ENCODE peak calls at places on chromosomes 6 and 20, in four cellular contexts. One of them, this sample, is unnamed.
A peak's percentile ranks its signal among the peaks of the same experiment; 100 is the strongest.

GRCh38 chr6:140979642-140980091 is 1153.1 kb upstream of the GJE1 start:
- DNase-seq in lower leg skin: no peak
- DNase-seq in ovary: peak; percentile 33
- DNase-seq in GM12891: no peak
- DNase-seq in this sample: no peak

GRCh38 chr20:51454250-51454865 is 88.2 kb downstream of the NFATC2 start:
- DNase-seq in lower leg skin: no peak
- DNase-seq in ovary: no peak
- DNase-seq in GM12891: no peak
- DNase-seq in this sample: no peak

GRCh38 chr20:50256577-50256976 is 65.9 kb downstream of the CEBPB start:
- DNase-seq in lower leg skin: no peak
- DNase-seq in ovary: no peak
- DNase-seq in GM12891: no peak
- DNase-seq in this sample: no peak

GRCh38 chr20:46599227-46599987 is 49.0 kb upstream of the OCSTAMP start:
- DNase-seq in lower leg skin: peak; percentile 34
- DNase-seq in ovary: no peak
- DNase-seq in GM12891: no peak
- DNase-seq in this sample: no peak

GRCh38 chr20:32327087-32327681 is 30.9 kb upstream of the ASXL1 start:
- DNase-seq in lower leg skin: no peak
- DNase-seq in ovary: peak; percentile 27
- DNase-seq in GM12891: no peak
- DNase-seq in this sample: no peak

GRCh38 chr20:45362804-45363610 is at the start of gene SYS1:
- DNase-seq in lower leg skin: peak; percentile 99
- DNase-seq in ovary: peak; percentile 99
- DNase-seq in GM12891: peak; percentile 82
- DNase-seq in this sample: peak; percentile 99

GRCh38 chr6:24861934-24862333 is 63.2 kb upstream of the ARMH2 start:
- DNase-seq in lower leg skin: no peak
- DNase-seq in ovary: no peak
- DNase-seq in GM12891: no peak
- DNase-seq in this sample: no peak

GRCh38 chr6:13992417-13993055 is 67.8 kb downstream of the RNF182 start:
- DNase-seq in lower leg skin: no peak
- DNase-seq in ovary: no peak
- DNase-seq in GM12891: no peak
- DNase-seq in this sample: no peak

GRCh38 chr6:139398658-139399057 is 24.2 kb upstream of the CITED2 start:
- DNase-seq in lower leg skin: no peak
- DNase-seq in ovary: no peak
- DNase-seq in GM12891: no peak
- DNase-seq in this sample: no peak

GRCh38 chr20:8693709-8694108 is 375.2 kb upstream of the PLCB4 start:
- DNase-seq in lower leg skin: no peak
- DNase-seq in ovary: no peak
- DNase-seq in GM12891: no peak
- DNase-seq in this sample: no peak

GRCh38 chr20:58192567-58192966 is 35.9 kb downstream of the ANKRD60 start:
- DNase-seq in lower leg skin: no peak
- DNase-seq in ovary: no peak
- DNase-seq in GM12891: peak; percentile 41
- DNase-seq in this sample: no peak

GRCh38 chr6:50270427-50270826 is 220.7 kb upstream of the DEFB112 start:
- DNase-seq in lower leg skin: no peak
- DNase-seq in ovary: no peak
- DNase-seq in GM12891: no peak
- DNase-seq in this sample: no peak

GRCh38 chr6:168368971-168369370 is 49.4 kb upstream of the DACT2 start:
- DNase-seq in lower leg skin: peak; percentile 68
- DNase-seq in ovary: no peak
- DNase-seq in GM12891: no peak
- DNase-seq in this sample: no peak

GRCh38 chr20:32583581-32584045 is 1.5 kb downstream of the NOL4L start:
- DNase-seq in lower leg skin: no peak
- DNase-seq in ovary: peak; percentile 43
- DNase-seq in GM12891: no peak
- DNase-seq in this sample: no peak

GRCh38 chr6:38131527-38131965 is 312.0 kb downstream of the ZFAND3 start:
- DNase-seq in lower leg skin: no peak
- DNase-seq in ovary: no peak
- DNase-seq in GM12891: no peak
- DNase-seq in this sample: no peak

GRCh38 chr6:147141690-147142308 is 62.4 kb upstream of the STXBP5 start:
- DNase-seq in lower leg skin: no peak
- DNase-seq in ovary: no peak
- DNase-seq in GM12891: no peak
- DNase-seq in this sample: no peak

GRCh38 chr6:41715779-41716515 is 19.5 kb downstream of the TFEB start:
- DNase-seq in lower leg skin: no peak
- DNase-seq in ovary: no peak
- DNase-seq in GM12891: no peak
- DNase-seq in this sample: no peak

GRCh38 chr6:106976270-106976669 is 1.7 kb upstream of the CD24 start:
- DNase-seq in lower leg skin: no peak
- DNase-seq in ovary: no peak
- DNase-seq in GM12891: no peak
- DNase-seq in this sample: no peak

GRCh38 chr20:19026901-19027644 is 185.4 kb upstream of the SLC24A3 start:
- DNase-seq in lower leg skin: peak; percentile 82
- DNase-seq in ovary: no peak
- DNase-seq in GM12891: no peak
- DNase-seq in this sample: peak; percentile 32

GRCh38 chr6:26273673-26274595 is 91.1 kb upstream of the BTN3A2 start:
- DNase-seq in lower leg skin: no peak
- DNase-seq in ovary: no peak
- DNase-seq in GM12891: no peak
- DNase-seq in this sample: no peak

GRCh38 chr20:16563066-16563806 is 10.0 kb downstream of the KIF16B start:
- DNase-seq in lower leg skin: no peak
- DNase-seq in ovary: no peak
- DNase-seq in GM12891: no peak
- DNase-seq in this sample: no peak

GRCh38 chr6:43215066-43215465 is 14.2 kb downstream of the DNPH1 start:
- DNase-seq in lower leg skin: no peak
- DNase-seq in ovary: no peak
- DNase-seq in GM12891: no peak
- DNase-seq in this sample: no peak

GRCh38 chr6:160454303-160454702 is 106.1 kb downstream of the SLC22A3 start:
- DNase-seq in lower leg skin: no peak
- DNase-seq in ovary: no peak
- DNase-seq in GM12891: no peak
- DNase-seq in this sample: no peak

GRCh38 chr20:58604410-58604881 is 46.6 kb upstream of the STX16 start:
- DNase-seq in lower leg skin: no peak
- DNase-seq in ovary: no peak
- DNase-seq in GM12891: no peak
- DNase-seq in this sample: no peak

GRCh38 chr20:33372993-33373441 is 28.3 kb downstream of the CDK5RAP1 start:
- DNase-seq in lower leg skin: peak; percentile 39
- DNase-seq in ovary: no peak
- DNase-seq in GM12891: no peak
- DNase-seq in this sample: no peak

GRCh38 chr20:13302647-13303425 is 81.8 kb downstream of the ISM1 start:
- DNase-seq in lower leg skin: no peak
- DNase-seq in ovary: no peak
- DNase-seq in GM12891: no peak
- DNase-seq in this sample: no peak

GRCh38 chr20:55744896-55745295 is 260.4 kb downstream of the CBLN4 start:
- DNase-seq in lower leg skin: no peak
- DNase-seq in ovary: no peak
- DNase-seq in GM12891: no peak
- DNase-seq in this sample: no peak

GRCh38 chr6:16129623-16130243 is 847 bp downstream of the MYLIP start:
- DNase-seq in lower leg skin: peak; percentile 89
- DNase-seq in ovary: no peak
- DNase-seq in GM12891: no peak
- DNase-seq in this sample: no peak

GRCh38 chr6:39908838-39909583 is 25.3 kb downstream of the MOCS1 start:
- DNase-seq in lower leg skin: peak; percentile 70
- DNase-seq in ovary: no peak
- DNase-seq in GM12891: no peak
- DNase-seq in this sample: no peak

GRCh38 chr6:91600561-91600960 is 1013.7 kb upstream of the MAP3K7 start:
- DNase-seq in lower leg skin: no peak
- DNase-seq in ovary: no peak
- DNase-seq in GM12891: no peak
- DNase-seq in this sample: no peak

GRCh38 chr20:63151554-63152321 is 64.2 kb downstream of the YTHDF1 start:
- DNase-seq in lower leg skin: no peak
- DNase-seq in ovary: peak; percentile 33
- DNase-seq in GM12891: no peak
- DNase-seq in this sample: no peak

GRCh38 chr20:45592574-45593189 is 13.6 kb upstream of the WFDC8 start:
- DNase-seq in lower leg skin: no peak
- DNase-seq in ovary: no peak
- DNase-seq in GM12891: peak; percentile 6
- DNase-seq in this sample: no peak

GRCh38 chr6:159760602-159761057 is 1.2 kb upstream of the ACAT2 start:
- DNase-seq in lower leg skin: no peak
- DNase-seq in ovary: no peak
- DNase-seq in GM12891: no peak
- DNase-seq in this sample: no peak

GRCh38 chr6:130794686-130795085 is 32.5 kb upstream of the SMLR1 start:
- DNase-seq in lower leg skin: no peak
- DNase-seq in ovary: no peak
- DNase-seq in GM12891: no peak
- DNase-seq in this sample: no peak